ENCODE peak calls at places on chromosomes 16 and 17, in four cellular contexts. One of them, this sample, is unnamed. For H3K4me1, the result is how much of the 10 kb centered on the place peaks cover.

GRCh38 chr17:60135951-60136666 is 13.7 kb upstream of the CA4 start:
- DNase-seq in H1: peak
- DNase-seq in GM12878: no peak
- DNase-seq in HepG2: no peak
- DNase-seq in this sample: no peak

GRCh38 chr17:38740806-38741205 is 7.3 kb downstream of the PCGF2 start:
- DNase-seq in GM12878: no peak
- DNase-seq in H1: no peak
- DNase-seq in HepG2: no peak
- DNase-seq in this sample: no peak

GRCh38 chr16:68015681-68016080 is at the start of gene DPEP2NB:
- DNase-seq in HepG2: no peak
- DNase-seq in GM12878: no peak
- DNase-seq in H1: no peak
- DNase-seq in this sample: no peak

GRCh38 chr17:4332296-4332970 is 34.0 kb downstream of the UBE2G1 start:
- DNase-seq in HepG2: no peak
- DNase-seq in GM12878: no peak
- DNase-seq in H1: no peak
- DNase-seq in this sample: no peak

GRCh38 chr16:56975714-56976113 is 13.6 kb upstream of the NLRC5 start:
- DNase-seq in HepG2: no peak
- DNase-seq in GM12878: no peak
- DNase-seq in H1: no peak
- DNase-seq in this sample: no peak

GRCh38 chr16:85025781-85026653 is 1.6 kb upstream of the KIAA0513 start:
- DNase-seq in HepG2: no peak
- DNase-seq in H1: no peak
- DNase-seq in GM12878: no peak
- DNase-seq in this sample: no peak

GRCh38 chr17:53796642-53797041 is 26.1 kb upstream of the KIF2B start:
- DNase-seq in H1: no peak
- DNase-seq in HepG2: no peak
- DNase-seq in GM12878: no peak
- DNase-seq in this sample: no peak

GRCh38 chr16:16075463-16076399 is 126.3 kb downstream of the ABCC1 start:
- DNase-seq in H1: no peak
- DNase-seq in GM12878: no peak
- DNase-seq in HepG2: no peak
- DNase-seq in this sample: no peak

GRCh38 chr17:33164556-33164881 is 128.6 kb downstream of the ASIC2 start:
- DNase-seq in HepG2: no peak
- DNase-seq in GM12878: no peak
- DNase-seq in H1: no peak
- DNase-seq in this sample: no peak

GRCh38 chr16:13996778-13997288 is 74.3 kb upstream of the MRTFB start:
- DNase-seq in GM12878: no peak
- DNase-seq in HepG2: no peak
- DNase-seq in H1: no peak
- DNase-seq in this sample: no peak

DNA sequence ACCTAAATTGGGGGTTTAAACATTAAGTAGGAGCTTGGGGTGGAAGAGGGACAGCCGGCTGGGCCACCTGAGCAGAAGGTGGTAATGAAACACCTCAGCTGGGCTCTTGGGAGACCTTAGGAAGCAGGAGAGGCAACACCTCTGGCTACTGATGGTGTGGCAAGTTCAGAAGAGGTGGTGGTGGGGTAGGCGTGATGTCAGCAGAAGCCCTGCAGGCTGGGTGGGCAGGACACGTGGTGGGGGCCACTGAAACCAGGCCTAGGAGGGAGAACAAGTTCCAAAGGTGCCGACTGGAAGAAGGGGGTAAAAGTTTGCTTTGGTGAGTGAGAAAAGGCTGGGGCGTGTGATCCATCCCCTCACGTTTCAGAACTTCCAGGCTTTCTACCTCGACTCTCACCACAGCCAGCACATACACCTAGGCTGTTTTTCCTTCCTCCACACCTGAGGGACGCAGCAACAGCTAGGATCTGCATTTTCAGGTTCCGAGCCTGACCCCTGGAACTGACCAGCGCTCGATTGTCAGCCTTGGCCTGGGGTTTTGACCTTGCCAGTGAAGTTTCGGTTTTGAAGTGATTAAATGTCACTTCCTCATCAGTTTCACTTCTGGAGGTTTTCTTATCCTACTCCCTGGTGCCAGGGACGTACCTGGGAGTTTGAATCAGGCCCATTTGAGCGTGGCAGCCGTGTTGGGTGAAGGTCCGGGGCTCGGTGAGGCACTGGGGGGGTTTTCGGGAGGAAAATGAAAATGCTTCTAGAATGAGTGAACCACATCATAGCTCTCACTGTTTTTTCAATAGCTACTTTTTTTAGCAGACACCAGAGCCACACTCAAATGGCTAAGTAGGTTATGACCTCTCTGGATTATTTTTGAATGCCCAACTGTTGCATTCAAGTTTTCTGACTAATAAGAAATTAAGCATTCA is 10.0 kb downstream of the SNN start:
- DNase-seq in H1: no peak
- DNase-seq in HepG2: no peak
- DNase-seq in GM12878: peak
- DNase-seq in this sample: no peak
- H3K4me1 ChIP-seq in H1: under half
- H3K4me1 ChIP-seq in HepG2: under half
- H3K4me1 ChIP-seq in GM12878: half or more
- H3K4me1 ChIP-seq in this sample: under half

GRCh38 chr17:74404218-74404617 is 27.7 kb upstream of the GPRC5C start:
- DNase-seq in H1: peak
- DNase-seq in GM12878: no peak
- DNase-seq in HepG2: no peak
- DNase-seq in this sample: peak
- TF ChIP-seq ZNF274 in H1: no peak
- TF ChIP-seq ZNF274 in GM12878: no peak
- TF ChIP-seq ZNF274 in HepG2: no peak
- TF ChIP-seq ZNF274 in this sample: no peak

GRCh38 chr17:74133726-74134125 is 69.8 kb upstream of the RPL38 start:
- DNase-seq in GM12878: no peak
- DNase-seq in HepG2: no peak
- DNase-seq in H1: no peak
- DNase-seq in this sample: no peak
- TF ChIP-seq SUZ12 in GM12878: no peak
- TF ChIP-seq SUZ12 in HepG2: no peak
- TF ChIP-seq SUZ12 in H1: no peak
- TF ChIP-seq SUZ12 in this sample: no peak

DNA sequence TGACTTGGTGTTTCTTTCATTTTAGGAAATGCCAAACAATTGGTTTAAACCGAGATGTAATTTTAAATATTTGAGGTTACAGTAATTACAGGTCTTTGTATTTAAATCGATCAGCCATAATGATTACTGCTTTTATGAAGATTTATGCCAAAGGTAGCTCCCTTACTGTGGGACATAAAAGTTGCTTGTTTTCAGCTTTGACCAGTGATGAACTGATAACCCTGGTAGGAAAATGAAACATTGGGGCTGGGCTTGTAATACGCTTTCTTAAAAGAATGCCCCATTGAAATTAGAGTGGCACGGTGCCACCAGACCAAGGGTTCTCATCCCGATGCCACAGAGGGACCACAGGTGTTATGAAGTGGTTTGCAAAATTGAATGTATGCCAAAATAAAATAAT is 7.3 kb downstream of the TNRC6A start:
- DNase-seq in HepG2: no peak
- DNase-seq in GM12878: no peak
- DNase-seq in H1: no peak
- DNase-seq in this sample: no peak
- H3K4me1 ChIP-seq in HepG2: half or more
- H3K4me1 ChIP-seq in GM12878: under half
- H3K4me1 ChIP-seq in H1: under half
- H3K4me1 ChIP-seq in this sample: under half

DNA sequence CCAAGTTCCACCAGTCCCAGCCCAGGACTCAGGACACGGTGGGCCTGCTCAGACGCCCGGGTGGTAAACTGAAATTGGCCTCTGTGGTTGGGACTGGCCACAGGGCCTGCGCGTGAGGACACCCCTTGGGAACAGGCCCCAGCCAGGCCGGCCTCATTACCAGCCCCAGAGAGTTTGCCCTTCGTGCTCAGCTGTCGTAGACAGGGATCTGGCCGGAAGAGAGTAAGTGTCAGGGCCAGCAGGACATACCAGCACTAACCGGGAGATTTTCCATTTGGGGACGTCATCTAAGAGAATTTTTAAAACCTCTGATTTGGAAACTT is 2.3 kb upstream of the RBFOX3 start:
- DNase-seq in GM12878: no peak
- DNase-seq in HepG2: no peak
- DNase-seq in H1: no peak
- DNase-seq in this sample: no peak
- TF ChIP-seq ZNF274 in GM12878: no peak
- TF ChIP-seq ZNF274 in HepG2: no peak
- TF ChIP-seq ZNF274 in H1: no peak
- TF ChIP-seq ZNF274 in this sample: no peak

This sample was measured in NT2/D1.